ENCODE peak calls at places on chromosomes 1 and 21, in six cellular contexts. E, V, Y, T, L and Z are unnamed samples.
A peak's percentile ranks its signal among the peaks of the same experiment; 100 is the strongest.

GRCh38 chr1:235259133-235259778 is 68.7 kb downstream of the ARID4B start:
- DNase-seq in L (no peak), T (no peak), Y (peak; percentile 23), V (no peak), E (no peak), Z (peak; percentile 56)

GRCh38 chr1:185373813-185374524 is 56.9 kb upstream of the IVNS1ABP start:
- DNase-seq in T (peak; percentile 65), E (no peak), L (no peak), Y (no peak), V (no peak), Z (no peak)

GRCh38 chr21:34589511-34590282 is 25.2 kb downstream of the RCAN1 start:
- DNase-seq in T (no peak), V (no peak), L (no peak), Y (no peak), E (no peak), Z (no peak)

GRCh38 chr21:28069446-28069845 is 923.2 kb downstream of the LTN1 start:
- DNase-seq in L (peak; percentile 26), E (no peak), V (no peak), Y (no peak), T (peak; percentile 38), Z (no peak)

GRCh38 chr21:35520302-35520701 is 471.2 kb upstream of the RUNX1 start:
- DNase-seq in V (no peak), T (no peak), L (no peak), E (no peak), Y (no peak), Z (no peak)

GRCh38 chr1:234437423-234438171 is 41.4 kb downstream of the TARBP1 start:
- DNase-seq in Y (no peak), V (peak; percentile 50), T (no peak), E (peak; percentile 9), L (no peak), Z (no peak)

GRCh38 chr1:216462061-216462775 is 39.0 kb upstream of the USH2A start:
- DNase-seq in Y (no peak), L (no peak), E (no peak), V (no peak), T (no peak), Z (no peak)

GRCh38 chr1:41773842-41774241 is 144.9 kb downstream of the HIVEP3 start:
- DNase-seq in Y (no peak), V (no peak), T (no peak), E (no peak), L (peak; percentile 2), Z (no peak)

GRCh38 chr21:31310750-31311149 is 33.3 kb downstream of the TIAM1 start:
- DNase-seq in V (no peak), E (no peak), Y (no peak), T (peak; percentile 70), L (no peak), Z (no peak)

GRCh38 chr1:24045766-24046165 is 65.6 kb upstream of the SRSF10 start:
- DNase-seq in V (no peak), E (no peak), Y (no peak), L (no peak), T (no peak), Z (no peak)

GRCh38 chr21:43304621-43305335 is 122.2 kb downstream of the SIK1 start:
- DNase-seq in Y (no peak), V (no peak), E (no peak), L (no peak), T (no peak), Z (no peak)

GRCh38 chr1:218525451-218526197 is 180.5 kb downstream of the TGFB2 start:
- DNase-seq in T (no peak), V (no peak), Y (no peak), L (no peak), E (no peak), Z (no peak)

GRCh38 chr1:168465942-168466702 is 77.7 kb downstream of the XCL2 start:
- DNase-seq in V (peak; percentile 25), E (peak; percentile 36), L (no peak), T (peak; percentile 71), Y (peak; percentile 76), Z (peak; percentile 24)

GRCh38 chr1:7002728-7003127 is 217.5 kb downstream of the CAMTA1 start:
- DNase-seq in V (no peak), E (no peak), T (no peak), Y (no peak), L (no peak), Z (no peak)

GRCh38 chr1:41400235-41400634 is 39.0 kb downstream of the FOXO6 start:
- DNase-seq in V (no peak), E (no peak), L (no peak), Y (no peak), T (no peak), Z (no peak)

GRCh38 chr1:3697810-3698209 is 45.5 kb downstream of the TP73 start:
- DNase-seq in L (no peak), Y (no peak), V (no peak), E (no peak), T (no peak), Z (no peak)

GRCh38 chr1:179881642-179882252 is 338 bp upstream of the TOR1AIP1 start:
- DNase-seq in V (peak; percentile 81), L (no peak), T (no peak), Y (no peak), E (peak; percentile 70), Z (no peak)

GRCh38 chr1:192980856-192981255 is 78.3 kb downstream of the UCHL5 start:
- DNase-seq in T (no peak), V (no peak), Y (no peak), L (no peak), E (no peak), Z (no peak)

GRCh38 chr1:20634594-20635084 is 1.4 kb downstream of the PINK1 start:
- DNase-seq in Y (peak; percentile 45), E (peak; percentile 20), L (peak; percentile 78), T (peak; percentile 70), V (peak; percentile 55), Z (no peak)

GRCh38 chr1:48876221-48876785 is 99.6 kb upstream of the BEND5 start:
- DNase-seq in E (no peak), L (no peak), V (no peak), T (peak; percentile 69), Y (no peak), Z (no peak)

GRCh38 chr21:14901482-14901958 is 163.3 kb downstream of the NRIP1 start:
- DNase-seq in V (no peak), T (peak; percentile 86), L (no peak), Y (peak; percentile 18), E (no peak), Z (no peak)

GRCh38 chr1:228903573-228904122 is 168.4 kb downstream of the RHOU start:
- DNase-seq in Y (no peak), E (no peak), V (no peak), T (no peak), L (no peak), Z (no peak)

GRCh38 chr1:219858980-219859379 is 69.4 kb downstream of the SLC30A10 start:
- DNase-seq in E (no peak), L (no peak), Y (no peak), T (no peak), V (no peak), Z (no peak)

GRCh38 chr1:198584163-198584562 is 43.7 kb upstream of the ATP6V1G3 start:
- DNase-seq in V (no peak), Y (no peak), T (no peak), L (no peak), E (no peak), Z (no peak)

GRCh38 chr21:38654580-38654979 is 151.1 kb upstream of the ETS2 start:
- DNase-seq in V (no peak), T (no peak), Y (no peak), L (no peak), E (no peak), Z (no peak)

DNA sequence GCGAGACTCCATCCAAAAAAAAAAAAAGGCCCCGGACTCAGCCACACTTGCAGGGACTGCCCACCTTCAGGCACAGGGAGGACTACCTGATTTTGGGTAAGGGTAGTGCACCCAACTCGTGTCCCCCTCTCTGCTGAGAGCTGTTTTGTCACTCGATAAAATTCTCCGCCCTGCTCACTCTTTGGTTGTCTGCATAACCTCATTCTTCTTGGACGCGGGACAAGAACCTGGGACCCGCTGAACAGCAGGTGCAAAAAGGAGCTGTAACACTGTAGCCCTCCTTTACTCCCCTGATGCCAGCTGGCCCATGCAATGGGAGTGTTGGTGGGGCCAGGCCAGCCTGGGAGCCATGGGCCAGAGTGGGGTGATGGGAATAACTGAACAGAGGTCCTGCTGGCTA is 10.6 kb downstream of the S100B start:
- DNase-seq in L (no peak), Y (peak; percentile 35), E (no peak), V (no peak), T (no peak), Z (no peak)
- H3K9me3 ChIP-seq in L (peaks cover 19% of the 10 kb centered on the region), Y (peaks cover 26% of the 10 kb centered on the region), E (peaks cover 13% of the 10 kb centered on the region), V (no peaks in the 10 kb centered on the region), T (peaks cover 23% of the 10 kb centered on the region), Z (no peaks in the 10 kb centered on the region)

DNA sequence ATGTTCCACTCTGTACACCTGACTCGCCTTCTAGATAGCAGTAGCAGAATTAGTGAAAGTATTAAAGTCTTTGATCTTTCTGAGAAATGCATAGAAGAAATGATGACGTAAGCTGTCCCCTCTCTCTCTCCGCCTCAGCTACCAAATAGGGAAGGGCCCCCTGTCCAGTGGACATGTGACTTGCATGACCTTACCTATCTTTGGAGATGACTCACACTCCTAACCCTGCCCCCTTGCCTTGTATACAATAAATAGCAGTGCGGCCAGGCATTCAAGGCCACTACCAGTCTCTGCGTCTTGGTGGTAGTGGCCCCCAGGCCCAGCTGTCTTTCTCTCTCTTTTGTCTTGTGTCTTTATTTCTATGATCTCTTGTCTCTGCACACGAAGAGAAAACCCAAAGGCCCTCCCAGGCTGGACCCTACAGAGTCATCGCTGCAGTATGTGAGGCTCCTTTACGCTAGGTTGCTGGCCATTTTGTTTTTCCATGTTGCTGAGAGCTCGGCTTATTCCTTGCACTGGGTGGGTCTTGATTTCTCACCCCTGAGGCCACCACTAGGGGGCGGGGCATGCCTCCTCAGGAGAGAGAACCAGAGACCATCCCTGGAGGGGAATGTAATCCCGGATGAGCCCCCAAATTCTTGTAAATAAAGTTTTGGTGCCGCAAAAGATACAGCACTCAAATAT is 16.0 kb upstream of the ZBTB8B start:
- DNase-seq in L (peak; percentile 67), V (no peak), T (no peak), E (peak; percentile 75), Y (peak; percentile 20), Z (no peak)
- H3K4me2 ChIP-seq in L (no peak overlapping the region), V (no peak overlapping the region), T (peak overlapping the region; percentile 81), E (peak overlapping the region; percentile 100), Y (no peak overlapping the region), Z (peak overlapping the region; percentile 32)

GRCh38 chr1:36984026-36984425 is 50.3 kb downstream of the GRIK3 start:
- DNase-seq in L (no peak), Y (no peak), T (no peak), E (no peak), V (no peak), Z (no peak)
- H3K27me3 ChIP-seq in L (no peaks in the 10 kb centered on the region), Y (peaks cover 9% of the 10 kb centered on the region), T (peaks cover 3% of the 10 kb centered on the region), E (peaks cover 14% of the 10 kb centered on the region), V (no peaks in the 10 kb centered on the region), Z (peaks cover 69% of the 10 kb centered on the region)

GRCh38 chr1:30479576-30479975 is 243.8 kb downstream of the MATN1 start:
- DNase-seq in E (no peak), L (no peak), T (no peak), V (no peak), Y (no peak), Z (no peak)

GRCh38 chr1:30485072-30485471 is 238.3 kb downstream of the MATN1 start:
- DNase-seq in E (no peak), V (no peak), Y (no peak), L (no peak), T (no peak), Z (no peak)

GRCh38 chr1:30488324-30488913 is 235.0 kb downstream of the MATN1 start:
- DNase-seq in E (no peak), Y (no peak), V (no peak), T (no peak), L (no peak), Z (no peak)

GRCh38 chr1:30487042-30487441 is 236.3 kb downstream of the MATN1 start:
- DNase-seq in E (no peak), V (no peak), L (no peak), T (no peak), Y (no peak), Z (no peak)

GRCh38 chr1:30484668-30485067 is 238.7 kb downstream of the MATN1 start:
- DNase-seq in T (no peak), Y (no peak), V (no peak), E (no peak), L (no peak), Z (no peak)
- H3K9me3 ChIP-seq in T (peaks cover 26% of the 10 kb centered on the region), Y (peaks cover 41% of the 10 kb centered on the region), V (no peaks in the 10 kb centered on the region), E (no peaks in the 10 kb centered on the region), L (peaks cover 17% of the 10 kb centered on the region), Z (no peaks in the 10 kb centered on the region)